ENCODE peak calls at places on chromosome 13, in eight cellular contexts. K is adrenal gland; E is naive thymus-derived CD4-positive, alpha-beta T cell; B is tibial artery; Q is GM23248; N is endothelial cell of umbilical vein; S is A549; O is ovary. L is an unnamed sample. For H3K9me3, the result is how much of the 10 kb centered on the place peaks cover.

GRCh38 chr13:24541127-24541475 is 28.5 kb upstream of the PARP4 start:
- DNase-seq in S (no peak), N (no peak), B (no peak), E (no peak), K (no peak), O (no peak), Q (no peak), L (no peak)

GRCh38 chr13:99086869-99087129 is 108.9 kb upstream of the DOCK9 start:
- DNase-seq in K (peak), N (peak), Q (no peak), O (no peak), E (peak), S (no peak), B (peak), L (peak)

GRCh38 chr13:99353836-99354235 is 46.6 kb upstream of the GPR183 start:
- DNase-seq in S (no peak), Q (peak), O (no peak), K (no peak), E (no peak), B (no peak), N (no peak), L (peak)

GRCh38 chr13:33285420-33286124 is at the start of gene STARD13:
- DNase-seq in S (peak), Q (peak), K (peak), E (no peak), O (peak), N (peak), B (peak), L (peak)

GRCh38 chr13:113187905-113188595 is 20.4 kb downstream of the PCID2 start:
- DNase-seq in E (no peak), B (no peak), K (no peak), O (no peak), Q (no peak), N (no peak), S (no peak), L (no peak)

GRCh38 chr13:74246398-74246975 is 112.3 kb upstream of the KLF12 start:
- DNase-seq in Q (peak), E (no peak), O (no peak), S (no peak), B (no peak), N (peak), K (no peak), L (no peak)

GRCh38 chr13:102913924-102914628 is 68.2 kb downstream of the ERCC5 start:
- DNase-seq in K (no peak), N (peak), S (no peak), B (no peak), E (no peak), Q (peak), O (no peak), L (no peak)

GRCh38 chr13:79749556-79749955 is 268.6 kb downstream of the NDFIP2 start:
- DNase-seq in N (no peak), K (no peak), E (no peak), Q (no peak), B (no peak), O (no peak), S (no peak), L (no peak)

GRCh38 chr13:81487151-81487550 is 1146.2 kb upstream of the SPRY2 start:
- DNase-seq in K (no peak), O (no peak), S (peak), E (no peak), B (no peak), N (no peak), Q (no peak), L (no peak)

GRCh38 chr13:98556417-98556816 is 20.5 kb downstream of the STK24 start:
- DNase-seq in B (no peak), N (no peak), O (no peak), E (no peak), K (no peak), Q (no peak), S (no peak), L (no peak)

GRCh38 chr13:25602206-25602605 is 230.4 kb downstream of the ATP8A2 start:
- DNase-seq in E (no peak), N (no peak), B (no peak), Q (no peak), O (no peak), S (no peak), K (no peak), L (no peak)

DNA sequence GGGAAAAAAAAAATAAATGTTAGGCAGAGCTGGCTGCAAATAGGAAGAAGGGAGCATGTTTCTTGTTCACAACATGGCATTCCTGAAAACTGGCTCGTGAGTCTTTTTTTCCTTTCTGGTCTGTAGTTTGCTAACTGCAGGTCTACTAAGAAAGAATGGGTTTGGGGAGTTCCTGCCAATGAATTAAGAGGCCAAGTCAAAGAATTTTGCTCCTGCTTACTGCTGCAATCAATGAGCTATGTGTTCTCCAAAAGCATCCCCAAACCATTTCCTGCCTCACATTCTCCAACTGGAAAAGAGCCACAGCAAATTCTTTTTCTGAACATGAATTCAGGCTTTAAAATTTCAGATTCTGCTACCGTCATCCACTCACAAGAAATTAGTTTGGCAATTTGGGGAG is 88.6 kb downstream of the DCT start:
- DNase-seq in E (no peak), K (no peak), Q (peak), O (no peak), B (no peak), S (no peak), N (no peak), L (no peak)
- H3K27ac ChIP-seq in E (no peak), K (no peak), Q (no peak), O (no peak), B (no peak), S (no peak), N (no peak), L (no peak)

GRCh38 chr13:60043262-60043661 is 120.5 kb downstream of the DIAPH3 start:
- DNase-seq in S (no peak), N (no peak), O (no peak), K (no peak), B (no peak), Q (no peak), E (no peak), L (no peak)

GRCh38 chr13:60047943-60048342 is 115.8 kb downstream of the DIAPH3 start:
- DNase-seq in B (no peak), Q (no peak), E (no peak), O (no peak), K (no peak), N (no peak), S (peak), L (peak)

GRCh38 chr13:60044321-60044720 is 119.4 kb downstream of the DIAPH3 start:
- DNase-seq in S (no peak), N (no peak), E (no peak), K (no peak), B (no peak), O (no peak), Q (no peak), L (no peak)
- H3K9me3 ChIP-seq in S (under half), N (under half), E (under half), K (under half), B (under half), O (under half), Q (under half), L (under half)

DNA sequence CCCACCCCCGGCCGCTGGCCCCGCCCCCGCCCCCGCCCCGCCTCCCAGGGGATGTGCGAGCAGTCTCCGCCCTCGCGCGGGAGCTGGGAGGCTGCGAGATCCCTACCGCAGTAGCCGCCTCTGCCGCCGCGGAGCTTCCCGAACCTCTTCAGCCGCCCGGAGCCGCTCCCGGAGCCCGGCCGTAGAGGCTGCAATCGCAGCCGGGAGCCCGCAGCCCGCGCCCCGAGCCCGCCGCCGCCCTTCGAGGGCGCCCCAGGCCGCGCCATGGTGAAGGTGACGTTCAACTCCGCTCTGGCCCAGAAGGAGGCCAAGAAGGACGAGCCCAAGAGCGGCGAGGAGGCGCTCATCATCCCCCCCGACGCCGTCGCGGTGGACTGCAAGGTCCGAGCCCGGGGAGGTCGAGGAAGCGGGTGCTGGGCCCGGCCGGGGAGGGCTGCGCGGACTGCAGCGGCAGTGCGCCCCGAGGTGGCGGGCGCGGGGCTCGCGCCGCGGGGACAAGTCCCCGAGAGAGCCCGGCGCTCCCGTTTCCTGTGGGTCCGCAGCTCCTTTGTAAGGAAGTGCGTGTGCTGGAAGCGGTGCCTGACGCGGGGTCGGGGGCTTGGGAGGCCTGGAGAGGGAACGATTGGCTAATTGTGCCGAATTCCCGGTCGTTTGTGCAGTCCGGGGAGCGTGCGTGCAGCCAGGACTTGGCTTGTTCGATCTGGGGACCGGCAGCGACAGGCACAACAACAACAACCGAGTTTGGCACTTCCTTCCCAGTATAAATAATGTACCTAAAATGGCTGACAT is at the start of gene ITM2B:
- DNase-seq in S (peak), O (peak), N (peak), K (peak), B (peak), Q (peak), E (peak), L (peak)
- H3K4me3 ChIP-seq in S (peak), O (peak), N (peak), K (peak), B (peak), Q (peak), E (peak), L (peak)

GRCh38 chr13:30998548-30999140 is 66.2 kb downstream of the TEX26 start:
- DNase-seq in K (no peak), Q (peak), B (no peak), E (no peak), S (no peak), N (peak), O (no peak), L (no peak)

GRCh38 chr13:31005066-31005465 is 72.6 kb downstream of the TEX26 start:
- DNase-seq in Q (no peak), K (no peak), B (no peak), N (no peak), O (no peak), E (no peak), S (no peak), L (no peak)

GRCh38 chr13:31001647-31002046 is 69.2 kb downstream of the TEX26 start:
- DNase-seq in K (peak), S (no peak), B (no peak), E (no peak), N (no peak), Q (no peak), O (no peak), L (no peak)

GRCh38 chr13:30997697-30998547 is 65.5 kb downstream of the TEX26 start:
- DNase-seq in K (peak), E (no peak), S (no peak), N (no peak), Q (no peak), B (no peak), O (no peak), L (no peak)

DNA sequence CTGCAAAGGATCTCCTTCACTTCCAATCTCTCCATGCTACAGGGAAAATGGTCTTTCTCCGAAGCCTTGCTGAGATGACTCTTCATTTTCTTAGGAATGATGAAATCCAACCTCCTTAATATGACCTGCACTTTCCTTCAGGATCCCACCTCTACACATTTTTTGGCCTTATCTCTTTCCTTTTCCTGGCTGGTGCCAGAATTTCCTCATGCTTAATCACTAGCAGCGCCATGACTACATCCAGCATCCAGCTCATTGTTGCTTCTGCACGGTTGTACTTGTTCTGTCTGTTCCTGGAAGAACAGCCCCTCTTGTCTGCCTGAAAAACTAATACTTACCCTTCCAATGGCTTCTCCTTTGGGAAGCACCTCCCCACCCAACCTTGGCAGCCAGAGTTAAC is 68.4 kb downstream of the TEX26 start:
- DNase-seq in B (no peak), K (peak), Q (peak), N (peak), O (no peak), E (no peak), S (no peak), L (no peak)
- H3K27ac ChIP-seq in B (no peak), K (no peak), Q (no peak), N (no peak), O (no peak), E (no peak), S (no peak), L (no peak)

GRCh38 chr13:19156013-19156825 is 25.4 kb downstream of the TUBA3C start:
- DNase-seq in E (no peak), K (no peak), B (no peak), N (no peak), O (no peak), Q (no peak), S (no peak), L (no peak)

GRCh38 chr13:19158006-19158405 is 23.6 kb downstream of the TUBA3C start:
- DNase-seq in O (no peak), Q (no peak), E (no peak), K (no peak), B (no peak), N (no peak), S (no peak), L (no peak)

GRCh38 chr13:19158526-19158925 is 23.1 kb downstream of the TUBA3C start:
- DNase-seq in E (no peak), Q (no peak), B (no peak), O (no peak), K (no peak), N (no peak), S (no peak), L (no peak)

GRCh38 chr13:19159181-19159580 is 22.4 kb downstream of the TUBA3C start:
- DNase-seq in O (no peak), Q (no peak), S (no peak), B (no peak), E (no peak), N (no peak), K (no peak), L (no peak)

GRCh38 chr13:19157461-19157860 is 24.2 kb downstream of the TUBA3C start:
- DNase-seq in Q (no peak), O (no peak), S (no peak), B (no peak), K (no peak), N (no peak), E (no peak), L (no peak)
- H3K9me3 ChIP-seq in Q (under half), O (under half), S (under half), B (under half), K (under half), N (under half), E (under half), L (under half)

DNA sequence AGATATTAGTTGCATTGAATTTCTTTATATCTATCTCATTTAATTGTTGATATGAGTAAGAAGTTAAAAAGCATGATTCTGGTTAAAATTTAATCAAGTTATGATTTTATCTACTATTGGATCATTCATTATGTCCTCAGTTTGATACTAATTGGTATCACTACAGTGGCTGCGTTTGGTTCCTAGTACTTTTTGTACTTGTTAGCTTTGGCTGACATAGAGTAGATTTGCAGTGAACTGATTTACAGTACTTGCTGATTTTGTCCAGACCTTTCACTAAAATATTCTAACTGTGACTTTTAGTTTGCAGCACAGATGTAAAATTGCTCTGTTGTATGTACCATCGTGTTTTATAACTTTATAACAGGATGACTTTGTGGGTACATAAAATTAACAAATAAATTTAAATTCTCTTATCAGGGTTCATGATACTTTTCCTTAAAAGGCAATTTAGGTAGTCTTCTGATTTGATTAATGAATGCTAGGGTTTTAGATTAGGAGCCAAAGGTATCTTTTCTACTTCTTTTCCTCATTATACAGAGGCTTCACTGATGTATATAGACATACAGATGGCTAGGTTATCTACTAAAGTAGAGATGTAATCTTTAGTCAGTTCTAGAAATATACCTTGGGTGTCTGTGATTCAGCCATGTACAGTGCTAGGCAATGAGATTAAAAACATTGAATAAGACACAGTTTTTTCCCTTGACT is 8.7 kb downstream of the UCHL3 start:
- DNase-seq in B (no peak), Q (no peak), E (no peak), S (no peak), K (no peak), O (no peak), N (no peak), L (no peak)
- H3K4me3 ChIP-seq in B (no peak), Q (no peak), E (no peak), S (no peak), K (no peak), O (no peak), N (no peak), L (no peak)